ENCODE peak calls at places on chromosome 1, in five cellular contexts. R is MM.1S, V is heart right ventricle, H is progenitor cell of endocrine pancreas, I is upper lobe of right lung. N is an unnamed sample.

GRCh38 chr1:187266051-187266450 is 437.3 kb downstream of the PLA2G4A start:
- DNase-seq in R (no peak), V (no peak), H (no peak), I (no peak), N (no peak)

GRCh38 chr1:223147858-223148257 is 4.8 kb upstream of the TLR5 start:
- DNase-seq in R (no peak), V (no peak), H (no peak), I (no peak), N (no peak)

GRCh38 chr1:171487038-171487437 is 1.7 kb downstream of the PRRC2C start:
- DNase-seq in R (no peak), V (no peak), H (no peak), I (no peak), N (no peak)

GRCh38 chr1:66624412-66625060 is 90.6 kb downstream of the SGIP1 start:
- DNase-seq in R (no peak), V (no peak), H (no peak), I (no peak), N (peak)

GRCh38 chr1:38026592-38027200 is 14.2 kb downstream of the UTP11 start:
- DNase-seq in R (peak), V (peak), H (peak), I (peak), N (peak)

GRCh38 chr1:37471345-37472231 is 2.8 kb upstream of the ZC3H12A start:
- DNase-seq in R (no peak), V (peak), H (no peak), I (peak), N (peak)

GRCh38 chr1:41392528-41392924 is 31.3 kb downstream of the FOXO6 start:
- DNase-seq in R (no peak), V (no peak), H (no peak), I (no peak), N (no peak)

GRCh38 chr1:185050823-185051451 is 5.6 kb downstream of the RNF2 start:
- DNase-seq in R (no peak), V (no peak), H (no peak), I (no peak), N (no peak)

GRCh38 chr1:35577071-35577998 is 4.2 kb downstream of the TFAP2E start:
- DNase-seq in R (peak), V (peak), H (no peak), I (peak), N (peak)

GRCh38 chr1:39726600-39726999 is 12.1 kb upstream of the PPIE start:
- DNase-seq in R (no peak), V (no peak), H (no peak), I (no peak), N (no peak)

GRCh38 chr1:47194314-47194713 is 4.5 kb upstream of the PDZK1IP1 start:
- DNase-seq in R (no peak), V (no peak), H (no peak), I (no peak), N (no peak)

GRCh38 chr1:12640237-12640957 is 3.5 kb upstream of the AADACL4 start:
- DNase-seq in R (no peak), V (no peak), H (no peak), I (no peak), N (no peak)

GRCh38 chr1:54254055-54254454 is 54.1 kb downstream of the MRPL37 start:
- DNase-seq in R (no peak), V (no peak), H (no peak), I (no peak), N (peak)

GRCh38 chr1:111988743-111989453 is 570 bp downstream of the KCND3 start:
- DNase-seq in R (no peak), V (peak), H (peak), I (peak), N (no peak)

GRCh38 chr1:66502084-66502483 is 31.9 kb upstream of the SGIP1 start:
- DNase-seq in R (no peak), V (no peak), H (no peak), I (no peak), N (no peak)

GRCh38 chr1:19038732-19039131 is 82.3 kb upstream of the IFFO2 start:
- DNase-seq in R (no peak), V (no peak), H (no peak), I (no peak), N (no peak)

GRCh38 chr1:227709451-227709850 is 25.7 kb downstream of the JMJD4 start:
- DNase-seq in R (no peak), V (no peak), H (no peak), I (no peak), N (no peak)

GRCh38 chr1:202860744-202861419 is 28.1 kb downstream of the RABIF start:
- DNase-seq in R (no peak), V (peak), H (peak), I (peak), N (peak)
- TF ChIP-seq CTCF in R (no peak), V (no peak), H (no peak), I (no peak), N (no peak)

GRCh38 chr1:165634154-165634921 is 3.3 kb downstream of the MGST3 start:
- DNase-seq in R (no peak), V (no peak), H (no peak), I (no peak), N (no peak)
- TF ChIP-seq CTCF in R (no peak), V (no peak), H (no peak), I (no peak), N (no peak)

GRCh38 chr1:50474859-50475809 is 51.9 kb upstream of the DMRTA2 start:
- DNase-seq in R (no peak), V (no peak), H (no peak), I (no peak), N (no peak)
- TF ChIP-seq CTCF in R (no peak), V (no peak), H (peak), I (no peak), N (no peak)

GRCh38 chr1:158793604-158794003 is 12.6 kb upstream of the OR6N2 start:
- DNase-seq in R (peak), V (no peak), H (no peak), I (no peak), N (no peak)

GRCh38 chr1:158803681-158804080 is 22.7 kb upstream of the OR6N2 start:
- DNase-seq in R (no peak), V (no peak), H (no peak), I (no peak), N (no peak)

GRCh38 chr1:158794247-158794646 is 13.2 kb upstream of the OR6N2 start:
- DNase-seq in R (no peak), V (no peak), H (no peak), I (no peak), N (no peak)

GRCh38 chr1:158799689-158800088 is 18.7 kb upstream of the OR6N2 start:
- DNase-seq in R (no peak), V (no peak), H (no peak), I (no peak), N (no peak)

GRCh38 chr1:158798531-158798930 is 17.5 kb upstream of the OR6N2 start:
- DNase-seq in R (no peak), V (no peak), H (no peak), I (no peak), N (no peak)
- TF ChIP-seq CTCF in R (no peak), V (no peak), H (peak), I (peak), N (peak)

GRCh38 chr1:87629673-87630072 is 301.0 kb downstream of the LMO4 start:
- DNase-seq in R (no peak), V (no peak), H (no peak), I (no peak), N (no peak)

GRCh38 chr1:87636198-87636892 is 307.7 kb downstream of the LMO4 start:
- DNase-seq in R (no peak), V (no peak), H (no peak), I (no peak), N (no peak)

GRCh38 chr1:87632232-87632631 is 303.6 kb downstream of the LMO4 start:
- DNase-seq in R (no peak), V (no peak), H (no peak), I (no peak), N (no peak)
- TF ChIP-seq CTCF in R (no peak), V (no peak), H (no peak), I (no peak), N (no peak)

GRCh38 chr1:58815069-58815679 is 31.3 kb upstream of the JUN start:
- DNase-seq in R (peak), V (peak), H (peak), I (peak), N (peak)

GRCh38 chr1:58814251-58815068 is 30.6 kb upstream of the JUN start:
- DNase-seq in R (no peak), V (peak), H (peak), I (peak), N (no peak)

GRCh38 chr1:58816747-58817221 is 32.9 kb upstream of the JUN start:
- DNase-seq in R (no peak), V (no peak), H (no peak), I (no peak), N (no peak)

GRCh38 chr1:58815680-58816071 is 31.8 kb upstream of the JUN start:
- DNase-seq in R (no peak), V (no peak), H (no peak), I (no peak), N (no peak)

GRCh38 chr1:58816072-58816746 is 32.4 kb upstream of the JUN start:
- DNase-seq in R (peak), V (peak), H (peak), I (peak), N (peak)
- TF ChIP-seq CTCF in R (peak), V (peak), H (no peak), I (no peak), N (no peak)

GRCh38 chr1:9827558-9828185 is 3.9 kb upstream of the CLSTN1 start:
- DNase-seq in R (no peak), V (no peak), H (no peak), I (peak), N (no peak)
- TF ChIP-seq CTCF in R (peak), V (no peak), H (peak), I (peak), N (peak)

GRCh38 chr1:181104042-181104789 is 15.7 kb downstream of the IER5 start:
- DNase-seq in R (peak), V (no peak), H (no peak), I (no peak), N (no peak)
- TF ChIP-seq CTCF in R (no peak), V (no peak), H (no peak), I (no peak), N (peak)

DNA sequence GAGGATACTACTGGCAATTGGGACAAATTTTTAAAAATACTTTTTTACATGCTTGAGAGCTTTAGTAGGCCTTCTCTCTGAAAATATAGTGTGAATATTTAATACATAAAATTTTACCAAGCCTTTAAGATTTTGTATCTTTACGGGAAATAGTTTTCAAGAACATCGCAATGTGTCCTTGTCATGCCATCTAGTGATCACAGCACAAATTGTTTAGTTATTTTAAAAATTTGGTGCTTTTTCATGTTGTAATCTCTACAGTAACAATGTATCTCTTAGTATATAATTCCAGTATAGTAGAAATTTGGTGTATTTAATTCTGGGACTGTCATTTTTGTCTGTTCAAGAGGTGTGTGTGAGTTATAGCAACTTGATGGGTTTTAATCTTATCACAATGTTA is 6.7 kb downstream of the CDC7 start:
- DNase-seq in R (no peak), V (no peak), H (no peak), I (no peak), N (no peak)
- TF ChIP-seq CTCF in R (no peak), V (peak), H (no peak), I (peak), N (peak)

N was measured in fibroblast of villous mesenchyme.